ENCODE peak calls at places on chromosomes 5 and 9, in four cellular contexts. F is HFF-Myc, H is IMR-90, Y is AG10803. B is an unnamed sample.

GRCh38 chr9:29778281-29778849 is 2205.1 kb upstream of the C9orf72 start:
- DNase-seq in Y (no peak), H (no peak), F (no peak), B (no peak)

GRCh38 chr5:145775893-145776444 is 59.2 kb downstream of the PRELID2 start:
- DNase-seq in F (peak), Y (peak), H (peak), B (peak)

GRCh38 chr5:78808818-78809217 is 160.2 kb upstream of the LHFPL2 start:
- DNase-seq in F (no peak), Y (no peak), H (no peak), B (no peak)

GRCh38 chr9:91033802-91034201 is 232.2 kb downstream of the SYK start:
- DNase-seq in F (no peak), H (no peak), Y (no peak), B (no peak)

GRCh38 chr9:119375892-119376291 is 6.7 kb upstream of the BRINP1 start:
- DNase-seq in F (no peak), H (no peak), Y (peak), B (no peak)

GRCh38 chr5:119315516-119315949 is 40.3 kb upstream of the TNFAIP8 start:
- DNase-seq in F (no peak), Y (peak), H (no peak), B (no peak)

GRCh38 chr5:54835642-54836041 is 149.8 kb downstream of the ESM1 start:
- DNase-seq in Y (no peak), F (no peak), H (peak), B (no peak)

GRCh38 chr5:99032234-99033013 is 103.6 kb upstream of the CHD1 start:
- DNase-seq in Y (peak), F (peak), H (peak), B (peak)

GRCh38 chr5:27308151-27308550 is 269.8 kb upstream of the CDH9 start:
- DNase-seq in Y (peak), H (peak), F (no peak), B (no peak)

GRCh38 chr5:57986746-57987145 is 473.1 kb downstream of the PLK2 start:
- DNase-seq in Y (peak), F (peak), H (peak), B (peak)

GRCh38 chr9:134913041-134913712 is 4.5 kb downstream of the FCN1 start:
- DNase-seq in Y (no peak), F (no peak), H (no peak), B (no peak)

GRCh38 chr5:174371600-174372094 is 326.1 kb downstream of the NSG2 start:
- DNase-seq in Y (peak), F (peak), H (no peak), B (no peak)

GRCh38 chr5:90015584-90016018 is 394.0 kb downstream of the CETN3 start:
- DNase-seq in H (peak), Y (no peak), F (no peak), B (no peak)

GRCh38 chr9:37026085-37026935 is 7.8 kb downstream of the PAX5 start:
- DNase-seq in Y (no peak), F (no peak), H (no peak), B (no peak)

GRCh38 chr9:122261469-122261881 is 3.2 kb downstream of the RBM18 start:
- DNase-seq in Y (peak), F (no peak), H (peak), B (peak)

GRCh38 chr9:38389313-38389712 is 3.2 kb upstream of the ALDH1B1 start:
- DNase-seq in Y (peak), H (peak), F (no peak), B (no peak)

GRCh38 chr5:154765396-154765925 is 10.3 kb downstream of the LARP1 start:
- DNase-seq in H (no peak), F (no peak), Y (no peak), B (no peak)

GRCh38 chr5:176676361-176676824 is 29.1 kb downstream of the TSPAN17 start:
- DNase-seq in H (peak), Y (peak), F (no peak), B (no peak)

GRCh38 chr9:109117856-109118801 is 1.6 kb downstream of the TMEM245 start:
- DNase-seq in F (no peak), Y (peak), H (peak), B (peak)

GRCh38 chr5:127671218-127671617 is 22.3 kb downstream of the CTXN3 start:
- DNase-seq in H (no peak), Y (no peak), F (no peak), B (no peak)

GRCh38 chr9:133768371-133768858 is 30.3 kb upstream of the SARDH start:
- DNase-seq in H (no peak), F (no peak), Y (no peak), B (no peak)

GRCh38 chr5:1745190-1745805 is 54.3 kb downstream of the MRPL36 start:
- DNase-seq in Y (no peak), F (no peak), H (no peak), B (no peak)

GRCh38 chr9:136273244-136273865 is 27.7 kb upstream of the QSOX2 start:
- DNase-seq in H (peak), Y (no peak), F (no peak), B (no peak)

GRCh38 chr5:178223196-178223773 is 9.3 kb downstream of the PHYKPL start:
- DNase-seq in F (no peak), Y (no peak), H (no peak), B (no peak)

GRCh38 chr5:98905857-98906688 is 22.7 kb downstream of the CHD1 start:
- DNase-seq in F (no peak), Y (peak), H (peak), B (no peak)

GRCh38 chr5:159405611-159406031 is 75.3 kb upstream of the IL12B start:
- DNase-seq in F (no peak), Y (no peak), H (no peak), B (no peak)

GRCh38 chr5:54249210-54250028 is 61.0 kb downstream of the ARL15 start:
- DNase-seq in F (no peak), Y (peak), H (peak), B (no peak)

GRCh38 chr9:123998970-123999621 is 12.5 kb upstream of the LHX2 start:
- DNase-seq in H (no peak), Y (no peak), F (no peak), B (no peak)

GRCh38 chr5:167561796-167562195 is 729.6 kb upstream of the WWC1 start:
- DNase-seq in F (no peak), Y (no peak), H (no peak), B (no peak)

GRCh38 chr9:122121391-122121790 is 28.3 kb upstream of the TTLL11 start:
- DNase-seq in H (no peak), Y (no peak), F (no peak), B (no peak)

GRCh38 chr5:82417776-82418607 is 139.8 kb upstream of the RPS23 start:
- DNase-seq in Y (peak), F (no peak), H (no peak), B (no peak)

GRCh38 chr5:176774216-176775171 is 35.9 kb upstream of the UNC5A start:
- DNase-seq in H (no peak), Y (no peak), F (no peak), B (no peak)

GRCh38 chr5:127312131-127312530 is 21.5 kb downstream of the MEGF10 start:
- DNase-seq in Y (no peak), F (no peak), H (no peak), B (no peak)

GRCh38 chr5:169719360-169720314 is 82.6 kb downstream of the DOCK2 start:
- DNase-seq in Y (no peak), F (no peak), H (no peak), B (no peak)

GRCh38 chr9:110427497-110428104 is 89.9 kb upstream of the TXNDC8 start:
- DNase-seq in H (peak), F (no peak), Y (peak), B (no peak)

GRCh38 chr9:3477236-3477834 is 48.5 kb downstream of the RFX3 start:
- DNase-seq in Y (no peak), F (no peak), H (no peak), B (no peak)
- H3K4me3 ChIP-seq in Y (no peak), F (no peak), H (no peak), B (no peak)

DNA sequence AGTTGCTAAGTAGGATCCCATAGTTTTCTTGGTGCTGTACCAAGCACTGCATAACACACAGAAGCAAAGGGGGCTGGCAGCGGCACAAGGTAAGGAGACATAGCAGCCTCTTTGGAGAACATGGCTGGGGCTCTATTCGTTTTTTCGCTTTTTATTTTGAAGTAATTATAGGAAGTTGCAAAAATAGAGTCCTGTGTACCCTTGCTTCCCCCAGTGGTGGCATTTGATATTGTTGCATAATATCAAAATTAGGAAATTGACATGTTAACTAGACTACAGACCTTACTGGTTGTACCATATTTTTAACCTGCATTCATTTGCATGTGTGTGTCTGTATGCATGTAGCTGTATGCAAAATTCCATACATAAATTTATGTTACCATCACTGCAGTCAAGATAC is 6.6 kb upstream of the UBQLN1 start:
- DNase-seq in F (no peak), H (no peak), Y (no peak), B (no peak)
- TF ChIP-seq CTCF in F (peak), H (peak), Y (peak), B (peak)

GRCh38 chr9:128250839-128251558 is 24.8 kb downstream of the GOLGA2 start:
- DNase-seq in H (no peak), Y (no peak), F (no peak), B (no peak)

GRCh38 chr9:128249558-128249913 is 26.3 kb downstream of the GOLGA2 start:
- DNase-seq in H (no peak), F (no peak), Y (no peak), B (no peak)

GRCh38 chr9:128251701-128252100 is 24.1 kb downstream of the GOLGA2 start:
- DNase-seq in Y (peak), H (no peak), F (no peak), B (no peak)

GRCh38 chr9:128252317-128253139 is 23.3 kb downstream of the GOLGA2 start:
- DNase-seq in Y (no peak), F (no peak), H (no peak), B (no peak)

DNA sequence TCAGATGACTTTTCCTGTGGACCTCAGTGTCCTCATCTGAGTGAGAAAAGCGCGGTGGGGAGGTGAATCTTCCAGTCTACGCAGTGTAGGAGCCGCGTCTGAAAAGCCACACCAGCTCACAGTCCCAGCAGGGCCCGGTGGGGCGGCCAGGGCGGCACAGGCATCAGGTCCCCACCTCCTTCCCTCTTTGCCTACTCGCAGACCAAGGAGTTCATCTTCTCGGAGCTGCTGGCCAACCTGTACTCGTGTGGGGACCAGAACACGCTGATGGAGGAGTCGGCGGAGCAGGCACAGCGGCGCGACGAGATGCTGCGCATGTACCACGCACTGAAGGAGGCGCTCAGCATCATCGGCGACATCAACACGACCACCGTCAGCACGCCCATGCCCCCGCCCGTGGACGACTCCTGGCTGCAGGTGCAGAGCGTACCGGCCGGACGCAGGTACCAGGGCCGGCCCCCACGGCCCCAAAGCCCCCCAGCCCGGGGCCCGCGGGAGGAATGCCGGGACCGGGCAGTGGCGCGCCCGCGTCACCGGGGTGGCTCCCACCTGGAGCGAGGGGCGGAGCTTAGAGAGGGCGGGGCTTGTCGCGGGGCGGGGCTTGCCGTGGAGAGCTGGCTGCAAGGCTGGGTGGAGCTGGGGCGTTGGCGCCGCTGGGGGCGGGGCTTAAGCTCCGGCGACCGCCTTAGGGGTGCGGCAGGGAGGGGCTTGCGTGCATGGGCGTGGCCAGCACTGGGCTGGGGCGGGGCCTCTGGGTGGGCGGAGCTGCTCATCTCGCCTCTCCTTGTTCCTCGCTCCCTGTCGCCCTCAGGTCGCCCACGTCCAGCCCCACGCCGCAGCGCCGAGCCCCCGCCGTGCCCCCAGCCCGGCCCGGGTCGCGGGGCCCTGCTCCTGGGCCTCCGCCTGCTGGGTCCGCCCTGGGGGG is 25.6 kb downstream of the GOLGA2 start:
- DNase-seq in H (peak), F (no peak), Y (peak), B (no peak)
- H3K4me3 ChIP-seq in H (no peak), F (peak), Y (no peak), B (no peak)

GRCh38 chr5:134511796-134512660 is 13.4 kb upstream of the JADE2 start:
- DNase-seq in H (peak), F (no peak), Y (peak), B (no peak)
- TF ChIP-seq CTCF in H (no peak), F (no peak), Y (peak), B (no peak)

DNA sequence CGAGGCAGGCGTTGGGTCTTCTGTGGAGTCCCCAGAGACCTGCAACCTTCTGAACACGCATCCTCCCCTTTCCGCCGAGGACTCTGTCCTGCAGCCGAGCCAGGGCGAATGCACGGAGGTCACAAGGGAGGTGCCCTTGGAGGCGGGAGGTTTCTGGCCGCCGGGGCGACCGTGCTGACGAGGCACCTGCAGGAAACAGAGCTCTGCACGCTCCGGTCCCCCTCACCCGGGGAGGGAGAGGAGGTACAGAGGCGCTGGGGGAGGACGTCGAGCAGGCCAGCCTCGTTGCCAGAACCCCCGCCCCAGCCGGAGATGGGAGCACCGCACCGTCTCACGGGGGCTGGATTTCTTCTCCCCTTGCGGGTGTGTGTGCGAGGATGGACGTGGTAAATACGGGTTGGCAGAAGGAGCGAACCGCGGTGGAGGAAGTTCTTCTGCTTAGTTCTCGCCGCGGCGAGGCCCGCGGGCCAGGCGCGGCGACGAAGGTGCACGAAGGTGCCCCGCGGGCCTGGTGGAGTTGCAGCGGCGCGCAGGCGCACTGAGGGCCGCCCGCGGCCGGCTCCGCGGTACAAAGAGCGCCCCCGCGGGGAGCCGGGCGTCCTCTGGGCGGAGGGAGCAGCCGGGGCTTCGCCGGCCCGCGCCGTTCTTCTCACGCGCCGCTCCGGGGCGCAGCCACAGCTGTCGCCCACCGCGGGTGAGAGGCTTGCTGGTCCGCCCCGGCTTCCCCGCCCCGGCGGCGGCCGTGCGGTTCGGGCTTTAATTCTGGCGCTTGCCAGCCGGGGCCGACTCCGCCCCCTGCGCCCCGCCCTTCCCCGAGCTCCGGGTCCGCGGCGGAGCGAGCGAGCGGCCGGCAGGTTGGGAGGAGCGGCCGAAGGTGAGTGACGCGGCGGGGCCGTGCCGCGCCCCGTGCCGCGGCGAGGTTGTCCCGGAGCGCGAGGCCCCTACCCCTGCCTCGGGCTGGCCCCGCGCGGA is 289.5 kb downstream of the DOCK8 start:
- DNase-seq in Y (peak), H (peak), F (no peak), B (no peak)
- H3K4me3 ChIP-seq in Y (peak), H (peak), F (peak), B (peak)

GRCh38 chr9:580652-581342 is 260.7 kb upstream of the DMRT1 start:
- DNase-seq in Y (no peak), H (no peak), F (no peak), B (no peak)
- TF ChIP-seq CTCF in Y (no peak), H (no peak), F (no peak), B (no peak)

DNA sequence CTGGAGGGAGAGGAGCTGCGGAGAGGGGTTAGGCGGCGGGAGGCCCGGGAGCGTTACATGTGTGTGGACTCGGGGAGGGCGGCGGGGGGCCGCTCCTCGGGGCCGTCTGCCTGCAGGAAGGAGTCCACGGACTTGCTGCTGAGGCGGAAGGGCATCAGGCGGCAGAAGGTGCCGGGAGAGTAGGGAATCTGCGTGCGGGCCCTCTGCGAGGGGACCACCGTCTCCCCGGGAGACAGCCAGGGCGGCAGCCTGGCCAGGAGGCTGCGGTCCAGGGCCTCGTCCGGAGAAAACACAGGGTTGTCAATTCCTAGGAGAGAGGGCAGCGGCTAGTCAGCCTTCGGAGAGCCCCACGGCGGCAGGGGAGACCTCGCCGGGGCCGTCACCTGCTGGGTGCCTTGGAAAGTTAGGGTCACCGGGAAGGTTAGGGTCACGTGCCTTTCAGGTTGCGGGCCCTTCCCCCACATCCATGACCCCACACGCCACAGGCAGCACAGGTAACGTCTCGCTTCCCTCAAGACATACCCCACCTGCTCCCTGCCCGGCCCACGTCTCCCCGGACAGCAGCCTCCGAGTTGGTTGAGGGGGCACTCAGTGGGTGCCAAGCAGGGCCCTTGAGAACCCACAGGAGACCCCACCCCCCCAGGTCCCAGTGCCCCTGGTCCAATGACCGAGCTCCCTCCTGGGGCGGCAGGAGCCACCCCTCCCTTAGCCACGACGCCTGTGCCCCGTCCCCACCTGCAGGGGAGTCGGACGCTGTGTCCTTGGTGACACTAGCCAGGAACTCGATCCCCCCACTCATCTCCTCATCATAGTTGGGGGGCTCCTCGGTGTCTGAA is 32.1 kb downstream of the EXOC3 start:
- DNase-seq in H (peak), F (no peak), Y (peak), B (no peak)
- H3K4me3 ChIP-seq in H (peak), F (peak), Y (peak), B (peak)

GRCh38 chr5:108686676-108687075 is 61.0 kb upstream of the FER start:
- DNase-seq in F (no peak), H (no peak), Y (no peak), B (no peak)

DNA sequence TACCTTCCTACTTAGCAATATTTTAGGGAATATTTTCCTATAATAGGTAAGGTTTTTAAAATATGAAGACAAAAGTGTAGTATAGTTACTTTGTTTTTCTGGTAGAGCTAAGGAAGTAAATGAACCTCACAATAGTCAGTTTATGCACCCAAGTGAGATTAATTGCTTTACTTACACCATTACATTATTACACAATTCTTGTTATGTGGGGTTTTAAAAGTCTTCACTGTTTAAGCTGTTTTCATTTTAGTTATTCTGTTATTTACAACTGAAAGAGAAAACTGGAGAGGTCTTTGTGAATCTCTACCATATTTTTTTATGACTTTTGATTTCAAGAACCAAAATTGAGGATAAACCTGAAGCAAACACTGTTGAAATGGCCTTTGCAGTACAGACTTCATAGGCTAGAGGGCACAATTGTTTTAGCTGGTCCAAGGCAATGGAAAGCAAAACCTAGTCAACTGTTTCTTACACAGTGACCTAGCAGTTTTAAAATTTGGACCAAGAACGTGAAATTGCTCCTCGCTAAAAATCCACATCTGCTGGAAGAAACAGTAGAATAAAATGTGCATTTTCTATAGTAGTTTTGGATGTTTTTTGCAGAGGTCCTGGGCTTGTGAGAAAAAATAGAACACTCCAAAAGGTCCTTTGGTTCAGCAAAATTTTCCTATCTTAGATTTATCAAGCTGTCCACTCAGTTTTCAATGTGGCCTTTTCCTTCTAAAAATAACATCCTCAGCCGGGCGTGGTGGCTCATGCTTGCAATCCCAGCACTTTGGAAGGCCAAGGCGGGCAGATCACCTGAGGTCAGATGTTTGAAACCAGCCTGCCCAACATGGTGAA is 66.4 kb upstream of the FER start:
- DNase-seq in Y (peak), H (peak), F (peak), B (peak)
- TF ChIP-seq CTCF in Y (peak), H (peak), F (peak), B (peak)